ENCODE peak calls at places on chromosomes 5 and 9, in four cellular contexts. One of them, this sample, is unnamed.

GRCh38 chr9:137278061-137278912 is 761 bp downstream of the TOR4A start:
- DNase-seq in Calu3: no peak
- DNase-seq in B cell: peak; percentile 53
- DNase-seq in fibroblast of the aortic adventitia: no peak
- DNase-seq in this sample: no peak

GRCh38 chr9:2524601-2525000 is 97.0 kb upstream of the VLDLR start:
- DNase-seq in Calu3: no peak
- DNase-seq in B cell: no peak
- DNase-seq in fibroblast of the aortic adventitia: peak; percentile 6
- DNase-seq in this sample: no peak

GRCh38 chr5:128036961-128037360 is 46.6 kb upstream of the SLC12A2 start:
- DNase-seq in Calu3: peak; percentile 19
- DNase-seq in B cell: no peak
- DNase-seq in fibroblast of the aortic adventitia: peak; percentile 30
- DNase-seq in this sample: no peak

GRCh38 chr5:139495644-139496435 is 13.3 kb upstream of the STING1 start:
- DNase-seq in Calu3: peak; percentile 28
- DNase-seq in B cell: no peak
- DNase-seq in fibroblast of the aortic adventitia: peak; percentile 79
- DNase-seq in this sample: no peak

GRCh38 chr5:6623941-6624340 is 8.9 kb downstream of the NSUN2 start:
- DNase-seq in Calu3: no peak
- DNase-seq in B cell: no peak
- DNase-seq in fibroblast of the aortic adventitia: no peak
- DNase-seq in this sample: no peak

GRCh38 chr9:136790640-136791465 is at the start of gene TMEM141:
- DNase-seq in Calu3: peak; percentile 98
- DNase-seq in B cell: peak; percentile 100
- DNase-seq in fibroblast of the aortic adventitia: peak; percentile 99
- DNase-seq in this sample: peak; percentile 99

GRCh38 chr9:37984672-37985611 is 81.0 kb upstream of the SLC25A51 start:
- DNase-seq in Calu3: no peak
- DNase-seq in B cell: no peak
- DNase-seq in fibroblast of the aortic adventitia: peak; percentile 63
- DNase-seq in this sample: no peak

GRCh38 chr5:68251386-68251785 is 35.8 kb downstream of the PIK3R1 start:
- DNase-seq in Calu3: no peak
- DNase-seq in B cell: peak; percentile 29
- DNase-seq in fibroblast of the aortic adventitia: no peak
- DNase-seq in this sample: peak; percentile 30

GRCh38 chr9:107214915-107215314 is 68.2 kb upstream of the RAD23B start:
- DNase-seq in Calu3: no peak
- DNase-seq in B cell: no peak
- DNase-seq in fibroblast of the aortic adventitia: peak; percentile 54
- DNase-seq in this sample: no peak

GRCh38 chr9:38226491-38226951 is 157.5 kb upstream of the SHB start:
- DNase-seq in Calu3: peak; percentile 1
- DNase-seq in B cell: no peak
- DNase-seq in fibroblast of the aortic adventitia: no peak
- DNase-seq in this sample: no peak

GRCh38 chr9:96871176-96871575 is 16.9 kb upstream of the ZNF782 start:
- DNase-seq in Calu3: no peak
- DNase-seq in B cell: no peak
- DNase-seq in fibroblast of the aortic adventitia: no peak
- DNase-seq in this sample: no peak

GRCh38 chr9:96868709-96869108 is 14.4 kb upstream of the ZNF782 start:
- DNase-seq in Calu3: peak; percentile 33
- DNase-seq in B cell: no peak
- DNase-seq in fibroblast of the aortic adventitia: no peak
- DNase-seq in this sample: no peak

GRCh38 chr9:96867282-96867814 is 13.0 kb upstream of the ZNF782 start:
- DNase-seq in Calu3: no peak
- DNase-seq in B cell: no peak
- DNase-seq in fibroblast of the aortic adventitia: no peak
- DNase-seq in this sample: no peak
- TF ChIP-seq CTCF in Calu3: no peak
- TF ChIP-seq CTCF in B cell: no peak
- TF ChIP-seq CTCF in fibroblast of the aortic adventitia: no peak
- TF ChIP-seq CTCF in this sample: no peak

DNA sequence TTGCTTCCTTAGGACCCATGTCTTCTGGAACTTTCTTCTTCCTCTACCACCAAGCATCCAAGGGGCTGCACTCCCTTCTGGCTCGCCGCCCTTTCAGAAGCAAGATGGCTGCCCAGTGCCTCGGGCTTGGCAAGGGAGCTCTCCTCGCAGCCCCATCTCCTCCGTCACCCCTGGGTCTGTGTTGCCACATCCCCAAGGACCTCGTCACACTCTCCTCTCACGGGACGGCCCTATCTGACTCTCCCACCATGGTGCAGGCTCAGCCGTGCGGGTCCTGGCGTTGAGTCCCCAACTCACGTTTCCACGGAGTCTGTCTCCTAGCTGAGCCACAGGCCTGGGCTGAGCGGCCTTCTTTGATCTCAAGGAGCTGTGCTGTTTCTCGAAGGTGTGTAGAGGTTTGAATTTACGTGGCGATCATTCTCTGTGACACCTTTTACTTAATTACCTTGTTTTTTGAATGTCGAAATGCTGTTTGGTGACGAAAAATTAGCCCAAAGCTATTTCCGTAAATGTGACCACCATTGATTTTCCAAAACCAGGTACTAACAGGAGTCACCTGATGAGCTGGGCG is 15.0 kb upstream of the SCGB3A1 start:
- DNase-seq in Calu3: no peak
- DNase-seq in B cell: no peak
- DNase-seq in fibroblast of the aortic adventitia: no peak
- DNase-seq in this sample: no peak
- TF ChIP-seq CTCF in Calu3: no peak
- TF ChIP-seq CTCF in B cell: no peak
- TF ChIP-seq CTCF in fibroblast of the aortic adventitia: no peak
- TF ChIP-seq CTCF in this sample: peak; percentile 5

DNA sequence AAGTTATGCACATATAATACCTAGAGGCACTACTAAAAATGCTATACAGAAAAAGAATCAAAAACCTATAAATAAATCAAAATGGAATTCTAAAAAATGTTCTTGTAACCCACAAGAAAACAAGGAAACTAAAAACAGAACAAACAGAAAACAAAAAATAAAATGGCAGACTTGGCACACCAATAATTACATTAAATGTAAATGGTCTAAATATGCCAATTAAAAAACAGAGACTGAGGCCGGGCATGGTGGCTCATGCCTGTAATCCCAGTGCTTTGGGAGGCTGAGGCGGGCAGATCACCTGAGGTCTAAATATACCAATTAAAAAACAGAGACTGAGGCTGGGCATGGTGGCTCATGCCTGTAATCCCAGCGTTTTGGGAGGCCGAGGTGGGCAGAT is 142.2 kb downstream of the SLIT3 start:
- DNase-seq in Calu3: no peak
- DNase-seq in B cell: no peak
- DNase-seq in fibroblast of the aortic adventitia: no peak
- DNase-seq in this sample: no peak
- TF ChIP-seq CTCF in Calu3: no peak
- TF ChIP-seq CTCF in B cell: no peak
- TF ChIP-seq CTCF in fibroblast of the aortic adventitia: no peak
- TF ChIP-seq CTCF in this sample: no peak

GRCh38 chr5:107023732-107024131 is 647.0 kb downstream of the EFNA5 start:
- DNase-seq in Calu3: no peak
- DNase-seq in B cell: no peak
- DNase-seq in fibroblast of the aortic adventitia: no peak
- DNase-seq in this sample: no peak

GRCh38 chr5:107021575-107021974 is 649.2 kb downstream of the EFNA5 start:
- DNase-seq in Calu3: no peak
- DNase-seq in B cell: no peak
- DNase-seq in fibroblast of the aortic adventitia: no peak
- DNase-seq in this sample: no peak

GRCh38 chr5:107028938-107029337 is 641.8 kb downstream of the EFNA5 start:
- DNase-seq in Calu3: no peak
- DNase-seq in B cell: no peak
- DNase-seq in fibroblast of the aortic adventitia: no peak
- DNase-seq in this sample: no peak

DNA sequence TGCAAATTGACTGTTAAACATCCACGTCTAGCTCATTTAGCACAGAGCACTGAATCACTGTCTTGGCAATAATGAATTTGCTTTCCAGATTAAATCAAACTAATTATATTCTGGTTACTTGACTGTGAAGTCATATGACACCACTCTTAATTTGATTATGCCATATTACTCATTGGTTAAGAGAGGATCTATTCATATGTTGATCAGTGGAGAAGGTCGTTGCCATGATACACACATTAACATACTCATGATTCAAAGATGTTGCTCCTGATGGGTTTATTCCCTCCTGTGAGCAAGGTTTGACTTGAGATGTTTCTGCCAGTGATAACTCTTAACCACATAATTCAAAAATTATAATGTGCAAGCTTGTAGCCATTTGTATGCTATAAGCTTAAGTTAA is 644.6 kb downstream of the EFNA5 start:
- DNase-seq in Calu3: no peak
- DNase-seq in B cell: no peak
- DNase-seq in fibroblast of the aortic adventitia: no peak
- DNase-seq in this sample: no peak
- TF ChIP-seq CTCF in Calu3: no peak
- TF ChIP-seq CTCF in B cell: no peak
- TF ChIP-seq CTCF in fibroblast of the aortic adventitia: no peak
- TF ChIP-seq CTCF in this sample: no peak

DNA sequence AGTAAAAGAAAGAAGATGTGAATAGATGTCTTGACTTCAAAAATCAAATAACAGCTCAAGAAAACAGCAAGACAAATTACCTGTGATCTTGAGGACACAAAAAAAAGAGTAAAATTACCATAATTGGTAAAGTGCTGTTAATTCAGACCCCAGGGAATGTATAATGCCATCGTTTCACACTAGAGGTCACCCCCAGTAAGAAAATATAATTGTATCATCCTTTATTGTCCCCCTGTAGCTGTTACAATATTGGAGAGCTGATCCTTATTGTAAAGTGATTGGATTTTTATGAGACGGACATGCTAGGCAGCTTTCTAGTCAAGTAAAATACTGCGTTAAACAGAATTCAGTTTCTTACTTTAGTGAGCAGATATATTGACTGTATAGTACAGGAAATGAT is 377.0 kb downstream of the TLE1 start:
- DNase-seq in Calu3: no peak
- DNase-seq in B cell: no peak
- DNase-seq in fibroblast of the aortic adventitia: peak; percentile 14
- DNase-seq in this sample: no peak
- TF ChIP-seq CTCF in Calu3: no peak
- TF ChIP-seq CTCF in B cell: no peak
- TF ChIP-seq CTCF in fibroblast of the aortic adventitia: peak; percentile 12
- TF ChIP-seq CTCF in this sample: no peak

GRCh38 chr9:72788966-72789365 is 163.9 kb downstream of the ALDH1A1 start:
- DNase-seq in Calu3: no peak
- DNase-seq in B cell: no peak
- DNase-seq in fibroblast of the aortic adventitia: no peak
- DNase-seq in this sample: no peak
- TF ChIP-seq CTCF in Calu3: no peak
- TF ChIP-seq CTCF in B cell: no peak
- TF ChIP-seq CTCF in fibroblast of the aortic adventitia: no peak
- TF ChIP-seq CTCF in this sample: no peak

DNA sequence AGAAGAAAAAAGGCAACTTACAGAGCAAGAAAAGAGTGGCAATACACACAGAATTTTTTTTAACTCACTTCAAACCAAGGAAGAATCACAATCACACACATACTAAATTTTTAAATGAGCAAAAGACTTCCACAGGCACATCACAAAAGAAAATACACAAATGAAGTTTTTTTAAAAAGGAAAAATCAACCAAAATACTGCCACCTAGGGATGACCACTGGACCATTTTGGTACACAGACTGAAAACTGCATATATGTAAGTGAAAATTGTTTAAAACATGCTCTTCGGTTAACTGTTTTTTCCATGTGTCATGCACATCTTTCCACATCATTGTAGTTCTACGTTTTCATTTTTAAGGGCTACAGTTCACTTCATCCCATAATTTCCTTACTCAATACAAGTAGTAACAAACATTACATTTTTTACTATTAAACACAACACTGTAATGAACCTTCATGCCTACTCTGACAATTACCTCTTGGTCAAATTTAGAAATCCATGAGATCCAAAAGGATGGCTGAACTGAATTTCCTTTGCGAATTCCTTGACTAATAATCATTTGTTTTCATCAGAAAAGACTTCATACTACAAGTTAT is 79.0 kb downstream of the FBXW11 start:
- DNase-seq in Calu3: no peak
- DNase-seq in B cell: no peak
- DNase-seq in fibroblast of the aortic adventitia: peak; percentile 20
- DNase-seq in this sample: no peak
- TF ChIP-seq CTCF in Calu3: peak; percentile 54
- TF ChIP-seq CTCF in B cell: peak; percentile 59
- TF ChIP-seq CTCF in fibroblast of the aortic adventitia: peak; percentile 49
- TF ChIP-seq CTCF in this sample: no peak